ENCODE peak calls at places on chromosomes 16 and 17, in seven cellular contexts. U, P, J, A, F, I and O are unnamed samples.

GRCh38 chr17:70552230-70552981 is 383.1 kb downstream of the KCNJ2 start:
- DNase-seq in I (peak), P (no peak), F (no peak), J (no peak), A (peak), U (no peak), O (peak)

GRCh38 chr17:897970-898619 is 81.5 kb downstream of the NXN start:
- DNase-seq in F (no peak), J (no peak), P (no peak), A (no peak), U (no peak), I (no peak), O (no peak)

GRCh38 chr17:36808181-36808661 is 129.1 kb upstream of the LHX1 start:
- DNase-seq in P (no peak), F (no peak), I (peak), J (no peak), U (no peak), A (no peak), O (no peak)

GRCh38 chr17:2705263-2705662 is 6.3 kb downstream of the CLUH start:
- DNase-seq in F (no peak), I (no peak), P (peak), J (no peak), U (no peak), A (no peak), O (peak)

GRCh38 chr17:4249452-4250029 is 14.2 kb downstream of the ANKFY1 start:
- DNase-seq in F (no peak), I (peak), A (no peak), P (no peak), U (no peak), J (no peak), O (peak)

GRCh38 chr17:57440522-57441269 is 184.4 kb downstream of the MSI2 start:
- DNase-seq in F (peak), I (peak), U (peak), P (peak), J (peak), A (peak), O (peak)

GRCh38 chr16:81442220-81442908 is 2.2 kb upstream of the CMIP start:
- DNase-seq in I (no peak), A (no peak), P (no peak), F (no peak), U (no peak), J (no peak), O (no peak)

GRCh38 chr16:65002265-65002664 is 119.6 kb downstream of the CDH11 start:
- DNase-seq in I (peak), P (no peak), A (no peak), F (no peak), J (no peak), U (no peak), O (peak)

GRCh38 chr16:27245276-27246231 is 23.0 kb downstream of the NSMCE1 start:
- DNase-seq in I (peak), F (no peak), U (peak), J (no peak), P (no peak), A (no peak), O (no peak)

GRCh38 chr17:33459078-33459940 is 166.2 kb upstream of the ASIC2 start:
- DNase-seq in I (no peak), F (no peak), A (peak), J (no peak), U (no peak), P (no peak), O (no peak)

GRCh38 chr17:15341385-15341849 is at the start of gene TEKT3:
- DNase-seq in U (peak), J (peak), A (no peak), P (peak), I (peak), F (no peak), O (peak)